ENCODE peak calls at places on chromosomes 6 and 20, in five cellular contexts. S is Panc1, Z is neural progenitor cell, T is OCI-LY7, U is pancreas. D is an unnamed sample.

GRCh38 chr6:149929422-149929821 is 6.5 kb upstream of the RAET1G start:
- DNase-seq in T (peak; percentile 45), Z (peak; percentile 66), U (no peak), S (no peak), D (peak; percentile 30)

GRCh38 chr6:5832621-5833107 is 174.1 kb downstream of the NRN1 start:
- DNase-seq in T (peak; percentile 2), U (no peak), Z (no peak), S (no peak), D (no peak)

GRCh38 chr6:168908887-168909286 is 344.8 kb downstream of the THBS2 start:
- DNase-seq in T (no peak), Z (no peak), U (no peak), S (no peak), D (no peak)

GRCh38 chr6:1598433-1598832 is 11.3 kb upstream of the FOXC1 start:
- DNase-seq in U (no peak), S (no peak), T (no peak), Z (no peak), D (no peak)

GRCh38 chr20:37235065-37235464 is 26.5 kb downstream of the GHRH start:
- DNase-seq in T (no peak), U (no peak), Z (no peak), S (no peak), D (no peak)

GRCh38 chr20:7744411-7744810 is 195.8 kb downstream of the HAO1 start:
- DNase-seq in T (no peak), S (no peak), Z (no peak), U (no peak), D (no peak)

GRCh38 chr20:35972445-35972844 is 4.1 kb downstream of the CNBD2 start:
- DNase-seq in T (no peak), S (no peak), U (no peak), Z (no peak), D (no peak)

GRCh38 chr6:138593100-138593877 is 94.0 kb upstream of the NHSL1 start:
- DNase-seq in S (peak; percentile 82), T (peak; percentile 10), Z (no peak), U (no peak), D (peak; percentile 97)

GRCh38 chr6:77017537-77017936 is 445.8 kb downstream of the HTR1B start:
- DNase-seq in U (no peak), S (no peak), T (no peak), Z (no peak), D (no peak)

GRCh38 chr6:25346064-25346463 is 66.9 kb downstream of the CARMIL1 start:
- DNase-seq in U (no peak), Z (no peak), S (no peak), T (no peak), D (no peak)

GRCh38 chr20:49661560-49662329 is 51.9 kb downstream of the B4GALT5 start:
- DNase-seq in T (no peak), U (no peak), S (no peak), Z (no peak), D (no peak)

GRCh38 chr6:25895773-25896172 is 21.7 kb upstream of the SLC17A3 start:
- DNase-seq in Z (no peak), S (no peak), U (no peak), T (no peak), D (no peak)

GRCh38 chr6:145025488-145025887 is 709.8 kb downstream of the EPM2A start:
- DNase-seq in U (no peak), Z (no peak), S (no peak), T (no peak), D (no peak)

GRCh38 chr6:118580585-118581419 is 32.7 kb downstream of the PLN start:
- DNase-seq in U (no peak), Z (peak; percentile 86), T (peak; percentile 74), S (peak; percentile 17), D (peak; percentile 80)

GRCh38 chr6:128131566-128131965 is 230.7 kb upstream of the THEMIS start:
- DNase-seq in T (no peak), S (no peak), U (no peak), Z (no peak), D (no peak)

GRCh38 chr6:45637611-45638257 is 260.0 kb upstream of the SUPT3H start:
- DNase-seq in T (no peak), S (no peak), U (no peak), Z (no peak), D (no peak)

GRCh38 chr6:52346503-52346902 is 15.4 kb upstream of the PAQR8 start:
- DNase-seq in Z (no peak), U (no peak), T (no peak), S (no peak), D (no peak)

GRCh38 chr6:24910850-24911712 is 24.7 kb downstream of the RIPOR2 start:
- DNase-seq in S (no peak), T (peak; percentile 62), U (peak; percentile 52), Z (peak; percentile 91), D (peak; percentile 50)

GRCh38 chr6:81126150-81126549 is 626.3 kb downstream of the TENT5A start:
- DNase-seq in S (no peak), U (no peak), T (no peak), Z (no peak), D (no peak)

GRCh38 chr20:42795399-42795798 is 394.3 kb downstream of the PTPRT start:
- DNase-seq in T (no peak), U (no peak), S (no peak), Z (no peak), D (no peak)

GRCh38 chr6:7262037-7262461 is 51.0 kb downstream of the SSR1 start:
- DNase-seq in Z (no peak), T (no peak), S (no peak), U (peak; percentile 64), D (no peak)

GRCh38 chr20:32792316-32792715 is 27.4 kb upstream of the MAPRE1 start:
- DNase-seq in T (no peak), Z (peak; percentile 77), U (no peak), S (no peak), D (peak; percentile 65)

GRCh38 chr20:38123021-38123587 is 42.0 kb downstream of the TGM2 start:
- DNase-seq in U (no peak), T (no peak), Z (peak; percentile 11), S (no peak), D (no peak)

GRCh38 chr6:10146723-10147451 is 268.0 kb downstream of the TFAP2A start:
- DNase-seq in U (no peak), S (no peak), Z (peak; percentile 62), T (peak; percentile 51), D (peak; percentile 74)

GRCh38 chr20:17624070-17624469 is 54.2 kb downstream of the DSTN start:
- DNase-seq in T (no peak), S (no peak), U (peak; percentile 17), Z (no peak), D (no peak)
- H3K36me3 ChIP-seq in T (no peaks in the 10 kb centered on the region), S (no peaks in the 10 kb centered on the region), U (peaks cover 9% of the 10 kb centered on the region), Z (no peaks in the 10 kb centered on the region), D (peaks cover 20% of the 10 kb centered on the region)

GRCh38 chr6:115759051-115759450 is 301.6 kb downstream of the FRK start:
- DNase-seq in S (no peak), Z (no peak), T (no peak), U (no peak), D (no peak)
- H3K27ac ChIP-seq in S (no peak overlapping the region), Z (no peak overlapping the region), T (no peak overlapping the region), U (no peak overlapping the region), D (no peak overlapping the region)

DNA sequence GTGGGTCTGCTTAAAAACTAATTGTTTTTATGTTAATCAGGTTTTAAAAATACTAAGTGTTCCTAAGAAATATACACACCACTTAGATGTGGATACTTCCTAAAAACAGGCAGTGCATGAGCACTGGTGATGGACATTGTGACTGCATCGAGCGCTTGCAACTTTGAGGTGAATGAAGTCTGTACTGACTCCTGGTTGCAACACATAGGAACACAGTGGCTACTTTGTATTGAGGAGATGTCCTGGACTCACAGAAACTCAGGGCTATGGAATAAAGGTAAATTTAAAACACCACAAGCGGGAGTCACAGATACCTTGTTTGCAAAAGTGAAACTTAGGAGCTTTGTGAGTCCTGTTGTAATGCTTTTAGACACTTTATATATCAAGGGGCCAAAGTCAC is 55.6 kb upstream of the POLR1H start:
- DNase-seq in S (no peak), Z (no peak), T (no peak), U (no peak), D (no peak)
- H3K4me3 ChIP-seq in S (no peak overlapping the region), Z (no peak overlapping the region), T (no peak overlapping the region), U (no peak overlapping the region), D (no peak overlapping the region)

GRCh38 chr20:51651921-51652549 is 109.5 kb upstream of the NFATC2 start:
- DNase-seq in U (no peak), Z (no peak), S (no peak), T (no peak), D (peak; percentile 94)
- H3K36me3 ChIP-seq in U (no peaks in the 10 kb centered on the region), Z (no peaks in the 10 kb centered on the region), S (no peaks in the 10 kb centered on the region), T (no peaks in the 10 kb centered on the region), D (no peaks in the 10 kb centered on the region)

D was measured in A673.